ENCODE peak calls at places on chromosomes 6 and 20, in six cellular contexts. O is epithelial cell of esophagus, C is GM23338, V is brain microvascular endothelial cell, I is endothelial cell, F is mucosa of descending colon. T is an unnamed sample.

GRCh38 chr6:32492351-32492750 is 37.7 kb downstream of the HLA-DRB5 start:
- DNase-seq in O (no peak), C (no peak), V (no peak), I (no peak), F (no peak), T (no peak)

GRCh38 chr6:52815167-52816092 is 11.8 kb upstream of the GSTA1 start:
- DNase-seq in O (peak), C (peak), V (peak), I (peak), F (peak), T (peak)

GRCh38 chr20:3732327-3733118 is at the start of gene HSPA12B:
- DNase-seq in O (no peak), C (peak), V (no peak), I (no peak), F (no peak), T (no peak)

GRCh38 chr20:25320035-25320800 is 70.4 kb downstream of the ABHD12 start:
- DNase-seq in O (no peak), C (no peak), V (no peak), I (no peak), F (no peak), T (no peak)

GRCh38 chr20:57470212-57470522 is 54.8 kb downstream of the CTCFL start:
- DNase-seq in O (no peak), C (no peak), V (no peak), I (no peak), F (no peak), T (no peak)

GRCh38 chr6:143743256-143744166 is 65.7 kb downstream of the PHACTR2 start:
- DNase-seq in O (no peak), C (peak), V (no peak), I (no peak), F (peak), T (no peak)

GRCh38 chr20:62052336-62052841 is 13.3 kb downstream of the TAF4 start:
- DNase-seq in O (no peak), C (no peak), V (no peak), I (no peak), F (no peak), T (no peak)

GRCh38 chr6:161414800-161415199 is 140.9 kb upstream of the AGPAT4 start:
- DNase-seq in O (no peak), C (no peak), V (no peak), I (no peak), F (no peak), T (no peak)

GRCh38 chr20:50709574-50709973 is 18.2 kb upstream of the RIPOR3 start:
- DNase-seq in O (no peak), C (no peak), V (no peak), I (no peak), F (no peak), T (no peak)

GRCh38 chr6:168103036-168103830 is 24.2 kb upstream of the FRMD1 start:
- DNase-seq in O (no peak), C (no peak), V (no peak), I (no peak), F (no peak), T (no peak)

GRCh38 chr6:27280064-27280539 is 32.0 kb downstream of the POM121L2 start:
- DNase-seq in O (peak), C (peak), V (peak), I (peak), F (no peak), T (peak)

GRCh38 chr6:3292431-3293197 is 33.9 kb downstream of the PSMG4 start:
- DNase-seq in O (no peak), C (no peak), V (no peak), I (no peak), F (no peak), T (no peak)

GRCh38 chr6:45737331-45738056 is 278.2 kb downstream of the CLIC5 start:
- DNase-seq in O (no peak), C (no peak), V (no peak), I (no peak), F (no peak), T (no peak)

GRCh38 chr6:157187182-157188093 is 135.9 kb downstream of the TMEM242 start:
- DNase-seq in O (no peak), C (no peak), V (no peak), I (no peak), F (no peak), T (peak)

GRCh38 chr20:39897058-39897457 is 792.0 kb downstream of the MAFB start:
- DNase-seq in O (peak), C (no peak), V (peak), I (no peak), F (no peak), T (peak)

GRCh38 chr6:42046491-42047219 is 3.7 kb upstream of the TAF8 start:
- DNase-seq in O (peak), C (no peak), V (no peak), I (no peak), F (no peak), T (peak)

GRCh38 chr6:144834426-144835038 is 549.4 kb downstream of the UTRN start:
- DNase-seq in O (peak), C (no peak), V (no peak), I (no peak), F (no peak), T (no peak)

GRCh38 chr6:41527721-41528408 is 18.3 kb upstream of the FOXP4 start:
- DNase-seq in O (no peak), C (peak), V (peak), I (no peak), F (peak), T (no peak)

GRCh38 chr6:42970859-42971612 is 7.9 kb downstream of the PEX6 start:
- DNase-seq in O (peak), C (no peak), V (no peak), I (no peak), F (no peak), T (peak)

GRCh38 chr6:84135291-84135690 is 92.2 kb downstream of the CEP162 start:
- DNase-seq in O (peak), C (no peak), V (no peak), I (no peak), F (no peak), T (no peak)

GRCh38 chr20:20295621-20296498 is 72.0 kb upstream of the INSM1 start:
- DNase-seq in O (no peak), C (no peak), V (no peak), I (no peak), F (no peak), T (no peak)

GRCh38 chr20:44319880-44320422 is 8.9 kb upstream of the FITM2 start:
- DNase-seq in O (no peak), C (no peak), V (no peak), I (no peak), F (no peak), T (peak)

GRCh38 chr6:74280130-74280692 is 584.2 kb downstream of the CD109 start:
- DNase-seq in O (no peak), C (peak), V (no peak), I (no peak), F (no peak), T (peak)

GRCh38 chr6:33750244-33750991 is 3.7 kb upstream of the IP6K3 start:
- DNase-seq in O (no peak), C (no peak), V (no peak), I (no peak), F (no peak), T (no peak)

GRCh38 chr6:33748851-33749250 is 2.1 kb upstream of the IP6K3 start:
- DNase-seq in O (no peak), C (no peak), V (no peak), I (no peak), F (no peak), T (no peak)

GRCh38 chr6:33747823-33748222 is 1.1 kb upstream of the IP6K3 start:
- DNase-seq in O (no peak), C (no peak), V (no peak), I (no peak), F (no peak), T (no peak)

GRCh38 chr6:33746651-33747100 is at the start of gene IP6K3:
- DNase-seq in O (no peak), C (no peak), V (no peak), I (no peak), F (no peak), T (peak)

GRCh38 chr6:33749401-33749800 is 2.7 kb upstream of the IP6K3 start:
- DNase-seq in O (no peak), C (no peak), V (no peak), I (no peak), F (no peak), T (no peak)
- TF ChIP-seq CTCF in O (no peak), C (no peak), V (no peak), I (no peak), F (no peak), T (no peak)

DNA sequence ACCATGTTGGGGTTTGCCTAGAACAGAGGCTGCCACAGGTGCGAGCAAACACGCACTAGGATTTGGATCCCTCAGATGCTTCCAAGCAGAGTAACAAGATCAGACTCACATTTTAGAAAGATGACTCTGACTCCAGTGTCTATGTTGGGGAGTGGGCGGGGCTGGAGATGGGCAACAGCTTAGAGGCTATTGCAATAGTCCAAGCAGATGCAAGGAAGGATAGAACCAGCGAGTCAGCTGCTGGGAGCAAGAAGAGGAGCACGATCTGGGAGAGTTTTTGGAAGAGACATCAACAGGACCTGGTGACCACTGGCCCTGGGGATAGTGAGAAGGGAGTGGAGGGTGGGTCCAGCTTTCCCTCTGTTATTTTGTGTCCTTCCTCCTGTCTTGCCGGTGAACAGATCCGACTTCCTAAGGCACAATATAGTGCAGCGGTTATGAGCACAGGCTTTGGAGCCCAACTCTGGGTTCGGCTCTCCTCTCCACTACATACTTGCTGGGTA is 52.7 kb downstream of the FGD2 start:
- DNase-seq in O (peak), C (no peak), V (no peak), I (no peak), F (no peak), T (peak)
- TF ChIP-seq CTCF in O (no peak), C (no peak), V (no peak), I (no peak), F (no peak), T (no peak)

GRCh38 chr6:138128096-138128495 is 20.9 kb upstream of the PERP start:
- DNase-seq in O (no peak), C (no peak), V (no peak), I (no peak), F (no peak), T (no peak)

GRCh38 chr6:138124096-138124495 is 16.9 kb upstream of the PERP start:
- DNase-seq in O (no peak), C (no peak), V (no peak), I (no peak), F (no peak), T (no peak)

DNA sequence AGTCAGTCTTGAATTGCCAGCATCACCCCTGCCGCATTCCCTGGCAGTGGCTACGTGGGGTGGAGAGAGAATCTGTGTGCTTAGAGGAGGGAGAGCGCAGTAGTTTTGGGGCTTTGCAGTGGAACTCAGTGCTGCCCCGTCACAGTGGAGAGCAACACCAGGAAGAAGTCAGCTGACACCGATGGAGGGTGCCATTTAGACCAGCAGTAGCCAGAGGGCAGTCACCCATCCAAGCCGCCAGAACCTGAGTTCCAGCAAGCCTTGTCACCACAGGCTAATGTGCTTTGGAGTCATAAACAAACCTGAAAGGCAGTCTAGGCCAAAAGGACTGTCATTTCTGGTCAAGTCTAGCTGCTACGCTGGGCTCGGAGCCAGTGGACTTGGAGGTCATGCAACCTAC is 22.0 kb upstream of the PERP start:
- DNase-seq in O (no peak), C (peak), V (no peak), I (no peak), F (no peak), T (no peak)
- TF ChIP-seq CTCF in O (no peak), C (peak), V (peak), I (no peak), F (no peak), T (no peak)

GRCh38 chr20:15865553-15865952 is 707.7 kb downstream of the KIF16B start:
- DNase-seq in O (no peak), C (no peak), V (no peak), I (no peak), F (no peak), T (no peak)

GRCh38 chr20:15867017-15867416 is 706.2 kb downstream of the KIF16B start:
- DNase-seq in O (no peak), C (no peak), V (no peak), I (no peak), F (no peak), T (no peak)

GRCh38 chr20:15863735-15864134 is 709.5 kb downstream of the KIF16B start:
- DNase-seq in O (no peak), C (no peak), V (no peak), I (no peak), F (no peak), T (no peak)

GRCh38 chr20:15862178-15862577 is 711.1 kb downstream of the KIF16B start:
- DNase-seq in O (no peak), C (no peak), V (no peak), I (no peak), F (peak), T (no peak)

DNA sequence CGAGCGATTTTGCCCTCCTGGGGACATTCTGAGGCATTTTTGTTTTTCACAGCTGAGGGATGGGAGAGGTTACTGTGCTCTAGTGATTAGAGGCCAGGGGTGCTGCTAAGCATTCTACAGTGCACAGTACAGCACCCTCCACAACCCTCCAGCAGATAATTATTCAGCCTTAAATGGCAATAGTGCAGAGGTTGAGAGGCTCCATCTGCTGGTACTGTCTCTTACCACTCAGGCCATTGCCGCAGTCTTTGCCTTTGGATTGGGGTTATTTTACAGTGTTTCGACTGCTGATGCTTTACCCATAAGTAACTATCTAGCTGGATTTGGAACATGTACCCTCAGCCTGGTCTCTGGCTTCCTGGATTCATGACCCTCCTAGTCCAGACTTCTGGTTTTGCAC is 705.3 kb downstream of the KIF16B start:
- DNase-seq in O (peak), C (peak), V (no peak), I (no peak), F (no peak), T (no peak)
- TF ChIP-seq CTCF in O (peak), C (peak), V (peak), I (no peak), F (no peak), T (no peak)